ENCODE peak calls at places on chromosomes 11 and 22, in five cellular contexts. U is uterus, N is endothelial cell of umbilical vein, B is heart left ventricle, Y is IMR-90. O is an unnamed sample.

GRCh38 chr11:134679592-134679991 is 267.6 kb upstream of the B3GAT1 start:
- DNase-seq in U (no peak), N (no peak), B (no peak), Y (no peak), O (no peak)

GRCh38 chr22:21937821-21938070 is 14.9 kb downstream of the PPM1F start:
- DNase-seq in U (no peak), N (no peak), B (no peak), Y (peak; percentile 94), O (no peak)

GRCh38 chr11:68340784-68341556 is 28.6 kb downstream of the LRP5 start:
- DNase-seq in U (no peak), N (no peak), B (no peak), Y (no peak), O (no peak)

GRCh38 chr22:48908547-48908946 is 919.1 kb downstream of the BRD1 start:
- DNase-seq in U (no peak), N (no peak), B (no peak), Y (no peak), O (no peak)

GRCh38 chr11:103325686-103326069 is 216.5 kb downstream of the DYNC2H1 start:
- DNase-seq in U (no peak), N (no peak), B (no peak), Y (no peak), O (no peak)

GRCh38 chr11:87020336-87020735 is 17.4 kb upstream of the TMEM135 start:
- DNase-seq in U (no peak), N (no peak), B (no peak), Y (no peak), O (no peak)

GRCh38 chr11:110469101-110469500 is 39.4 kb downstream of the FDX1 start:
- DNase-seq in U (no peak), N (no peak), B (no peak), Y (peak; percentile 46), O (no peak)

GRCh38 chr11:69220581-69221051 is 64.9 kb downstream of the SMIM38 start:
- DNase-seq in U (no peak), N (no peak), B (peak; percentile 20), Y (no peak), O (no peak)

GRCh38 chr22:26592368-26593015 is 2.6 kb upstream of the TPST2 start:
- DNase-seq in U (no peak), N (no peak), B (no peak), Y (no peak), O (no peak)

GRCh38 chr11:40129276-40129675 is 1330.2 kb downstream of the LRRC4C start:
- DNase-seq in U (no peak), N (no peak), B (no peak), Y (no peak), O (no peak)

GRCh38 chr11:59247535-59248227 is 35.0 kb upstream of the MPEG1 start:
- DNase-seq in U (no peak), N (no peak), B (peak; percentile 51), Y (peak; percentile 7), O (no peak)

GRCh38 chr11:47577460-47578041 is 1.2 kb downstream of the KBTBD4 start:
- DNase-seq in U (no peak), N (no peak), B (no peak), Y (no peak), O (no peak)

GRCh38 chr11:58856806-58857205 is 12.3 kb upstream of the GLYATL2 start:
- DNase-seq in U (no peak), N (no peak), B (no peak), Y (no peak), O (no peak)

GRCh38 chr11:10561043-10561818 is 7.2 kb downstream of the LYVE1 start:
- DNase-seq in U (no peak), N (no peak), B (no peak), Y (no peak), O (no peak)

GRCh38 chr11:86374121-86374520 is 566 bp upstream of the CCDC81 start:
- DNase-seq in U (no peak), N (peak; percentile 38), B (no peak), Y (no peak), O (no peak)

GRCh38 chr11:69115586-69116560 is 39.9 kb upstream of the SMIM38 start:
- DNase-seq in U (no peak), N (no peak), B (peak; percentile 86), Y (no peak), O (no peak)

GRCh38 chr11:115676206-115676605 is 172.0 kb upstream of the CADM1 start:
- DNase-seq in U (no peak), N (no peak), B (no peak), Y (no peak), O (no peak)

GRCh38 chr11:28743101-28743550 is 634.9 kb downstream of the METTL15 start:
- DNase-seq in U (no peak), N (peak; percentile 91), B (no peak), Y (peak; percentile 69), O (no peak)

GRCh38 chr22:38927033-38927789 is 30.2 kb upstream of the APOBEC3A start:
- DNase-seq in U (peak; percentile 60), N (peak; percentile 63), B (peak; percentile 83), Y (peak; percentile 37), O (no peak)

GRCh38 chr11:10858505-10859360 is 880 bp upstream of the ZBED5 start:
- DNase-seq in U (peak; percentile 63), N (peak; percentile 63), B (peak; percentile 75), Y (peak; percentile 19), O (no peak)

GRCh38 chr11:110317516-110317932 is 21.1 kb upstream of the RDX start:
- DNase-seq in U (no peak), N (peak; percentile 98), B (no peak), Y (peak; percentile 49), O (no peak)

GRCh38 chr11:45322111-45322705 is 36.1 kb upstream of the SYT13 start:
- DNase-seq in U (no peak), N (no peak), B (no peak), Y (no peak), O (no peak)

GRCh38 chr11:125625225-125625593 is 246 bp downstream of the CHEK1 start:
- DNase-seq in U (no peak), N (no peak), B (no peak), Y (no peak), O (no peak)

DNA sequence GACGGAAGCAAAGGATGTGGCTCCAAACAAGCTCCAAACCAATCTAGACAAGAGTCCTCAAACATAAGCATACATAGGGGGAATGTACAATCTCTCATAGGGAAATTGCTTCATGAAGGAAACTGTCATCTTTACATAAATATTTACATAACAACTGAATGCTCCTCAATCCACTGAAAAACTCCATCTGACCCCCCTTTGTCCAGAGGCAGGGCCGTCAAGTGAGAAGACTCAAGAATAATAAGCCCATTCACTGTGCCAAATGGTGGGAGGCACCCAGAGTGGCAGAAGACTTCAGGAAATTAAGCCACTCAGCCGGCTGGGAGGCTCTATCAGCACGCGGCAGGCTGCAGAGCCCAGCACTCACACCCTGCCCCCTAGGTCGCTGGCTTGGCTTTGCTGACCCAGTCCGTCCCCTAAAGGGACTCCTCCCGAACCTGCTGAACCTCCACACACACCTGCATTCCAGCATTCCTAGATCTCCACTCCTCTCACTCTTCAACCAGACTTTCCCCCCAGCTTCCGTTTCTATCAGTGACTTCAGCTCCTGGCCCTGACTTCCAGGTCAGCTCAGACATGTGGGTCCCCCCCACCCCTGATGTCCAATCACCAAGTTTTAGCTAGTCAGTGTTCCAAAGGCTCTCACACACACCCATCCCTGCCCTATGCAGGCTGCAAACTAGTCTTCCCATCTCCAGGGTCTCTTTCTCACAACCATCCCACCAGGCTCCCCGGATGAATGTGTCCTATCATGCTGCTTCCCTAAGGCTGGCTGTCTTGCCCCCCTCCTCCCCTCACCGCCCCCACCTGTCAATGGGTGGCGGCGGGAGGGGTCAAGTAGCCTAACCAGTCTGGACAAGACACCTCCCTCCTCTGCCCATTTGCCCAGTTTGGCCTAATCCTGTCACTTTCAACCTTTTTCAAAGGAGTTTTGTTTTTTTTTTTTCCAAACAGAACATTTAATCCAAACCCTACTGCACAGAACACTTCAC is 11.3 kb downstream of the VPS37C start:
- DNase-seq in U (no peak), N (peak; percentile 63), B (no peak), Y (peak; percentile 63), O (no peak)
- TF ChIP-seq POLR2A in U (no peak), N (no peak), B (no peak), Y (no peak), O (no peak)

DNA sequence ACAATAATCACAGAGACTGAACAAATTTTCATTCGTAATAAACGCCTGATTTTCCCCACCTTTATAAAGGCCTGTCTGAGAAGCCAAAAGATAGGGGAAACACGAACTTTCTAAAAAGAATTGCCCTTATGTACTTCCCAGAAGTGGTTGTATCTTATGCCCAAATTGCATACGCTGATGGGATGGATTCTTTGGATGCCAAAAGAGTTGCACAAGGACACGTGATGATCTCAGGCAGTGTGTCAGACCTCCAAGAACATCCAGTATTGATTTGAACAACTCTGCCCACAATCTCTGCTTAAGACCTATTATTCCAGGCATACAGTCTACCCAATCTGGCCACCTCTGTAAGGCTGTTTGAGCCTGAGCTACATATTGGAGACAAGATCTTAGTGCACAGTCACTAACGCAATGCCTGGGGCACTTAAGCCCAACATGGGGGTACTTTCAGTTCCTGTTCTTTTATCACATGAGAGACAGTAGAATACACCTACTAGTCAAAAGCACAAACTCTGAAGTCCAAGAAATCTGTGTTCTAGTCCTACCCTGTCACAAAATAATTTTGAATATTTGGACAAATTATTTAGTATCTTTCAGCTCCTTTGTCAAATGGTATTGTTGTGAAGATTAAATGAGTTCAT is 38.9 kb downstream of the OR10A6 start:
- DNase-seq in U (no peak), N (peak; percentile 11), B (no peak), Y (peak; percentile 88), O (no peak)
- H3K4me1 ChIP-seq in U (no peaks in the 10 kb centered on the region), N (peaks cover 4% of the 10 kb centered on the region), B (no peaks in the 10 kb centered on the region), Y (peaks cover 9% of the 10 kb centered on the region), O (no peaks in the 10 kb centered on the region)

GRCh38 chr11:504053-504993 is 2.7 kb downstream of the RNH1 start:
- DNase-seq in U (peak; percentile 40), N (peak; percentile 65), B (no peak), Y (no peak), O (no peak)
- H3K27ac ChIP-seq in U (peak overlapping the region; percentile 73), N (peak overlapping the region; percentile 48), B (peak overlapping the region; percentile 77), Y (peak overlapping the region; percentile 27), O (peak overlapping the region; percentile 100)

GRCh38 chr11:72113170-72113808 is 794 bp upstream of the ANAPC15 start:
- DNase-seq in U (no peak), N (no peak), B (no peak), Y (peak; percentile 52), O (no peak)

GRCh38 chr11:72112541-72113136 is at the start of gene ANAPC15:
- DNase-seq in U (peak; percentile 100), N (peak; percentile 100), B (peak; percentile 99), Y (peak; percentile 99), O (peak; percentile 98)

GRCh38 chr11:72111300-72111699 is 1.2 kb downstream of the ANAPC15 start:
- DNase-seq in U (no peak), N (no peak), B (no peak), Y (no peak), O (no peak)

GRCh38 chr11:72114570-72114969 is 2.1 kb upstream of the ANAPC15 start:
- DNase-seq in U (no peak), N (no peak), B (no peak), Y (peak; percentile 28), O (no peak)

DNA sequence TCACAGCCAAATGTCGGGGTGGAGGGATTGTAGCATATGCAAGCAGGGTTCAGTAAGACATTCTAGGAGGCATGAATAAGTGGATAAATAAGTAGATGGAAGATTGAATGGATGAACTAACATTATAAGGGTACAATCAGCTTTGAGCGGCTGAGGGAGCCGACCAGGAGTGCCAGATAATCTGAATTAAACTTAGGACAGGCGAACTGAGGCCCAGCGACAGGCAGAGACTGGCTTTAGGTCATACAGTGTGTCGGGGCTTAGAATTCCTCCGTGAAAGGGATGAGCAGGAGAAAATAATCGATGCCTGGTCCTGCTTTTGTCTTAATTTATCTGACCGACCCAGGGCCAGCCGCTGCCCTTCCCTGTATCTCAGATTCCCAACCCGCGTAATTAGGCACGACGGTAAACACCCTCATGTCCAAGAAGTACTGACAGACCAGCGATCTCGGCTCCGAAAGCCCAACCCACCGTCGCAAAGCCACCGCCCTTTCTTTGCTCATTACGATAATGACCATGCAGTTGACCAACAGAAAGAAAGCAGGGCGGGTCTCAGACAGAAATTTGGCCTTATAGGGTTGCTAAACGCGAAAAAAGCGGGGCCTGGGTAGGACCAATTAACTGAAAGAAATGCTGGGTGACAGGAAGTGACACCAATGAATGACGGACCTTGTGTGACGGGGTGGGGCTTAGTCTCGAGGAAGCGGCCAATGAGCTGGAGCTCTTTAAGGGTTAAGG is 523 bp downstream of the ANAPC15 start:
- DNase-seq in U (peak; percentile 99), N (peak; percentile 99), B (peak; percentile 95), Y (peak; percentile 99), O (peak; percentile 89)
- TF ChIP-seq POLR2A in U (peak; percentile 94), N (peak; percentile 97), B (peak; percentile 87), Y (peak; percentile 82), O (peak; percentile 88)